ENCODE peak calls at places on chromosome 16, in eight cellular contexts. B is H9; G is lower lobe of right lung; U is CD4-positive, alpha-beta memory T cell; E is CD8-positive, alpha-beta memory T cell; X is neural progenitor cell; M is endodermal cell; J is cardiac muscle cell. L is an unnamed sample.
A peak's percentile ranks its signal among the peaks of the same experiment; 100 is the strongest.

GRCh38 chr16:70685938-70686375 is at the start of gene MTSS2:
- DNase-seq in E (no peak), U (no peak), B (peak; percentile 79), X (peak; percentile 97), G (peak; percentile 86), J (peak; percentile 97), M (peak; percentile 93), L (no peak)

GRCh38 chr16:48556913-48557351 is 53.0 kb downstream of the N4BP1 start:
- DNase-seq in B (no peak), G (no peak), E (no peak), M (no peak), X (no peak), J (no peak), U (no peak), L (no peak)

GRCh38 chr16:50315346-50315997 is 49.1 kb downstream of the ADCY7 start:
- DNase-seq in G (peak; percentile 32), J (no peak), M (no peak), U (no peak), E (no peak), B (no peak), X (no peak), L (peak; percentile 1)

GRCh38 chr16:22945361-22945760 is 131.4 kb downstream of the HS3ST2 start:
- DNase-seq in U (no peak), G (no peak), M (peak; percentile 50), X (no peak), B (no peak), J (no peak), E (no peak), L (no peak)

GRCh38 chr16:81798311-81799137 is 19.4 kb downstream of the PLCG2 start:
- DNase-seq in J (peak; percentile 68), M (no peak), X (no peak), U (no peak), B (no peak), E (no peak), G (peak; percentile 68), L (no peak)

GRCh38 chr16:12976936-12977335 is 75.5 kb downstream of the SHISA9 start:
- DNase-seq in J (no peak), G (no peak), M (peak; percentile 49), U (no peak), B (no peak), E (no peak), X (peak; percentile 62), L (no peak)

GRCh38 chr16:50023626-50024025 is 1.4 kb upstream of the CNEP1R1 start:
- DNase-seq in E (no peak), U (no peak), B (no peak), X (no peak), J (no peak), M (no peak), G (no peak), L (no peak)

GRCh38 chr16:66182592-66182991 is 183.9 kb upstream of the CDH5 start:
- DNase-seq in X (no peak), M (peak; percentile 36), J (no peak), G (no peak), E (no peak), B (no peak), U (no peak), L (no peak)

GRCh38 chr16:75494696-75495601 is at the start of gene CHST6:
- DNase-seq in J (peak; percentile 73), M (peak; percentile 93), X (peak; percentile 84), B (peak; percentile 88), U (peak; percentile 12), E (no peak), G (no peak), L (no peak)

GRCh38 chr16:56950881-56951771 is 10.6 kb upstream of the CETP start:
- DNase-seq in M (peak; percentile 88), B (peak; percentile 78), E (peak; percentile 37), G (peak; percentile 71), X (peak; percentile 77), J (peak; percentile 75), U (peak; percentile 39), L (peak; percentile 23)

GRCh38 chr16:81779540-81780320 is 639 bp downstream of the PLCG2 start:
- DNase-seq in G (peak; percentile 76), B (no peak), U (no peak), E (peak; percentile 13), J (no peak), M (peak; percentile 66), X (peak; percentile 33), L (no peak)

GRCh38 chr16:77169650-77170236 is 21.2 kb upstream of the MON1B start:
- DNase-seq in M (peak; percentile 88), U (peak; percentile 12), J (peak; percentile 76), B (peak; percentile 63), E (no peak), G (no peak), X (peak; percentile 78), L (peak; percentile 28)

GRCh38 chr16:81545470-81546175 is 101.0 kb downstream of the CMIP start:
- DNase-seq in J (no peak), M (no peak), B (no peak), E (peak; percentile 21), X (no peak), U (peak; percentile 33), G (peak; percentile 39), L (no peak)

GRCh38 chr16:72172105-72173034 is at the start of gene PMFBP1:
- DNase-seq in U (peak; percentile 7), B (no peak), J (no peak), G (no peak), X (no peak), M (no peak), E (no peak), L (no peak)

GRCh38 chr16:75821117-75821516 is 94.8 kb upstream of the CPHXL start:
- DNase-seq in B (no peak), X (no peak), J (no peak), G (no peak), M (no peak), U (no peak), E (no peak), L (no peak)

GRCh38 chr16:6645758-6646423 is 686.8 kb upstream of the RBFOX1 start:
- DNase-seq in G (no peak), E (no peak), M (no peak), J (no peak), U (no peak), B (no peak), X (no peak), L (no peak)

GRCh38 chr16:49859139-49859947 is 3.4 kb upstream of the ZNF423 start:
- DNase-seq in U (no peak), X (no peak), G (no peak), J (peak; percentile 55), B (peak; percentile 51), M (peak; percentile 67), E (no peak), L (no peak)

GRCh38 chr16:74909665-74910064 is 75.3 kb downstream of the WDR59 start:
- DNase-seq in U (no peak), M (no peak), E (no peak), J (no peak), X (no peak), B (no peak), G (no peak), L (no peak)

GRCh38 chr16:53912155-53912554 is 208.2 kb downstream of the FTO start:
- DNase-seq in X (no peak), G (no peak), U (peak; percentile 63), E (peak; percentile 68), B (no peak), J (no peak), M (no peak), L (no peak)

GRCh38 chr16:17367034-17367433 is 103.7 kb downstream of the XYLT1 start:
- DNase-seq in M (no peak), B (no peak), U (no peak), J (no peak), E (peak; percentile 35), X (no peak), G (no peak), L (no peak)

GRCh38 chr16:3223913-3224515 is 10.9 kb downstream of the ZNF200 start:
- DNase-seq in E (no peak), B (no peak), U (no peak), G (no peak), M (no peak), X (no peak), J (no peak), L (no peak)
- H3K9me3 ChIP-seq in E (peaks cover 41% of the 10 kb centered on the region), B (peaks cover 41% of the 10 kb centered on the region), U (peaks cover 15% of the 10 kb centered on the region), G (peaks cover 84% of the 10 kb centered on the region), M (peaks cover 74% of the 10 kb centered on the region), X (peaks cover 36% of the 10 kb centered on the region), J (no peaks in the 10 kb centered on the region), L (peaks cover 27% of the 10 kb centered on the region)

GRCh38 chr16:5461574-5461973 is 364.0 kb upstream of the EEF2KMT start:
- DNase-seq in E (no peak), X (no peak), B (no peak), J (no peak), U (no peak), G (no peak), M (no peak), L (no peak)
- H3K9me3 ChIP-seq in E (no peaks in the 10 kb centered on the region), X (no peaks in the 10 kb centered on the region), B (no peaks in the 10 kb centered on the region), J (no peaks in the 10 kb centered on the region), U (no peaks in the 10 kb centered on the region), G (no peaks in the 10 kb centered on the region), M (no peaks in the 10 kb centered on the region), L (no peaks in the 10 kb centered on the region)

DNA sequence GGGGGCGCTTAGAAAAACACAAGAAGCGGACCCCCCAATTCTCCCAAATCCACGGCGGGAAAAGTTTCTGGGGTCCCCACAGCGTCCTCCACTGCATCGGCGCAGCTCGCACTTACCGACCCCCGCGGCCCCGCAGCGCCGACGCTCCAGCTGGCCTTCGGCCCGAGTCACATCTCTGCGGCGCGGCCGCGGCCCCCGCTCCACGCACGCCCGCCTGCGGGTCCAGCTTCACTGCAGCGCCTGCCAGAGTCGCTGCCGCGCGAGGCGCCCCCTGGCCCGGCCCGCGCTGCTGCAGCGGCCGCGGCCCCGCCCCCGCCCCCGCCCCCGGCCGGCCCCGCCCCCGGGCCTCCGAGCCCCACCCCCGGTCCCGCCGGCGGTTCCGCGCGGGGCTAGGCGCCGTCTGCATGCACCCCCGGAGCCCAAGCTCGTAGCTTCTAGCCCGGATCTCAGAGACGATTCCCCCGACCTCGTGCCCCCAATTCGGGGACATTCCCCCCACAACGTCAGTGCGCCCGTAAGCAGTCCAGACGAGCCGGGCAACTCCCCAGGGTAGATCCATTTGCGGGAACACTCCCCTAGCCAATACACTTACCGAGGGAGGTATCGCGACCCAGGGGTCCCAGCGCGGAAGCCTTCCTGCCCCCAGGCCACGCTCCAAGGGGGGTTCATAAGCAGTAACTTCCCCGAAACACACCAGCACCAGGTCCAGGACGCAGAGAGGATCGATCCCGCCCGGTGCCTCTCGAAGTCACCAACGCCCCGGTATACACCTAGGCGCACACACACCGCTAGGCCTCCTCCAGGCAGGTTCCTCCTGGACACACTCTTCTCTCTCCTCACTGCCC is at the start of gene GPRC5B:
- DNase-seq in B (peak; percentile 63), U (peak; percentile 56), E (peak; percentile 36), G (peak; percentile 46), J (peak; percentile 84), M (peak; percentile 82), X (peak; percentile 85), L (peak; percentile 61)
- H3K9me3 ChIP-seq in B (no peaks in the 10 kb centered on the region), U (no peaks in the 10 kb centered on the region), E (no peaks in the 10 kb centered on the region), G (no peaks in the 10 kb centered on the region), J (no peaks in the 10 kb centered on the region), M (no peaks in the 10 kb centered on the region), X (no peaks in the 10 kb centered on the region), L (no peaks in the 10 kb centered on the region)

DNA sequence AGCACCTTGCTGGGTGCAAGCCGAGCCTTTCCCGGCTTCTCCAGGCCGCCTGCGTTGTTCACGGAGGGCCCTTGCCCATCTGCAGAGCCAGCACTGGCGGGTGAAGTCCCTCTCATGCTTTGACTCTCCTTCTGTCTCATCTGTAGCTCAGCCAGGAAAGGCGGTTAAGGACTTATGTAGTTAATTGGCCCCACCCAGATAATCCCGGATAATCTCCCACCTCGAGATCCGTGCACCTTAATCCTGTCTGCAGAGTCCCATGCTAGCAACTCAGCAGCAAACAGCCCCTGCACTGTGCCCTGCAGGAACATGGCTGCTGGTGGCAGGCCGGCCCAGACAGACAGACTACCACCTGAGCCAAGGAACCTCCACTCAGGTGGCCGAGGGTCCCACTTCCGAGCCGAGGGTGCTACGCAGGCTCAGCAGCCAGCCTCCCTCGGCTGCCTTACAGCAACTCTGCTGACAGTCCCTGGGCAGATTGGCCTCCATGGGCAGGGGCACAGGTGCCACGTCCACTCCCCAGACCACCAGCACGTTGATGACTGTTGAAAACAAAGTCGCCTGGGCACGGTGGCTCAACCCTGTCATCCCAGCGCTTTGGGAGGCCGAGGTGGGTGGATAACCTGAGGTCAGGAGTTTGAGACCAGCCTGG is 16.9 kb downstream of the RAB40C start:
- DNase-seq in M (no peak), X (no peak), U (no peak), B (no peak), E (no peak), J (no peak), G (no peak), L (no peak)
- H3K9me3 ChIP-seq in M (peaks cover 16% of the 10 kb centered on the region), X (peaks cover 3% of the 10 kb centered on the region), U (no peaks in the 10 kb centered on the region), B (no peaks in the 10 kb centered on the region), E (no peaks in the 10 kb centered on the region), J (no peaks in the 10 kb centered on the region), G (no peaks in the 10 kb centered on the region), L (no peaks in the 10 kb centered on the region)

L was measured in T-helper 17 cell.